ENCODE peak calls at places on chromosomes 12 and 14, in five cellular contexts. One of them, this sample, is unnamed.

GRCh38 chr14:66623838-66624237 is 115.9 kb downstream of the GPHN start:
- DNase-seq in cardiac muscle cell: no peak
- DNase-seq in WTC11: no peak
- DNase-seq in A549: no peak
- DNase-seq in body of pancreas: no peak
- DNase-seq in this sample: no peak

GRCh38 chr12:106854723-106855122 is 80.2 kb downstream of the RIC8B start:
- DNase-seq in cardiac muscle cell: no peak
- DNase-seq in body of pancreas: no peak
- DNase-seq in A549: no peak
- DNase-seq in WTC11: no peak
- DNase-seq in this sample: no peak

GRCh38 chr14:96255501-96256366 is at the start of gene BDKRB1:
- DNase-seq in A549: no peak
- DNase-seq in body of pancreas: no peak
- DNase-seq in WTC11: no peak
- DNase-seq in cardiac muscle cell: peak
- DNase-seq in this sample: no peak

GRCh38 chr12:53492830-53493609 is 6.2 kb downstream of the MAP3K12 start:
- DNase-seq in cardiac muscle cell: peak
- DNase-seq in body of pancreas: peak
- DNase-seq in A549: peak
- DNase-seq in WTC11: peak
- DNase-seq in this sample: peak

GRCh38 chr12:50246159-50246865 is 37.0 kb downstream of the LIMA1 start:
- DNase-seq in WTC11: no peak
- DNase-seq in A549: no peak
- DNase-seq in cardiac muscle cell: no peak
- DNase-seq in body of pancreas: no peak
- DNase-seq in this sample: no peak

GRCh38 chr12:40648519-40648918 is 43.7 kb upstream of the CNTN1 start:
- DNase-seq in WTC11: no peak
- DNase-seq in A549: peak
- DNase-seq in body of pancreas: no peak
- DNase-seq in cardiac muscle cell: no peak
- DNase-seq in this sample: no peak

GRCh38 chr12:13440844-13441243 is 244.3 kb downstream of the EMP1 start:
- DNase-seq in body of pancreas: no peak
- DNase-seq in WTC11: no peak
- DNase-seq in A549: no peak
- DNase-seq in cardiac muscle cell: no peak
- DNase-seq in this sample: no peak

GRCh38 chr12:127328867-127329266 is 938.1 kb upstream of the TMEM132C start:
- DNase-seq in A549: peak
- DNase-seq in WTC11: no peak
- DNase-seq in cardiac muscle cell: no peak
- DNase-seq in body of pancreas: no peak
- DNase-seq in this sample: no peak

GRCh38 chr14:94918896-94919295 is 149.0 kb upstream of the GSC start:
- DNase-seq in A549: peak
- DNase-seq in body of pancreas: no peak
- DNase-seq in cardiac muscle cell: no peak
- DNase-seq in WTC11: no peak
- DNase-seq in this sample: no peak

GRCh38 chr12:92604786-92605185 is 98.0 kb upstream of the PLEKHG7 start:
- DNase-seq in body of pancreas: no peak
- DNase-seq in WTC11: no peak
- DNase-seq in A549: no peak
- DNase-seq in cardiac muscle cell: no peak
- DNase-seq in this sample: no peak

GRCh38 chr12:69623970-69624369 is 13.3 kb upstream of the LRRC10 start:
- DNase-seq in WTC11: no peak
- DNase-seq in cardiac muscle cell: peak
- DNase-seq in A549: no peak
- DNase-seq in body of pancreas: peak
- DNase-seq in this sample: no peak

GRCh38 chr12:131003036-131003435 is 49.3 kb downstream of the ADGRD1 start:
- DNase-seq in cardiac muscle cell: no peak
- DNase-seq in A549: no peak
- DNase-seq in WTC11: no peak
- DNase-seq in body of pancreas: no peak
- DNase-seq in this sample: no peak

GRCh38 chr12:16063728-16064127 is 152.6 kb downstream of the DERA start:
- DNase-seq in WTC11: no peak
- DNase-seq in cardiac muscle cell: peak
- DNase-seq in body of pancreas: no peak
- DNase-seq in A549: peak
- DNase-seq in this sample: no peak

GRCh38 chr14:50399251-50400032 is 2.8 kb upstream of the CDKL1 start:
- DNase-seq in body of pancreas: peak
- DNase-seq in cardiac muscle cell: peak
- DNase-seq in A549: peak
- DNase-seq in WTC11: no peak
- DNase-seq in this sample: no peak

GRCh38 chr12:28865776-28866175 is 283.3 kb upstream of the FAR2 start:
- DNase-seq in cardiac muscle cell: no peak
- DNase-seq in A549: no peak
- DNase-seq in WTC11: no peak
- DNase-seq in body of pancreas: no peak
- DNase-seq in this sample: no peak

GRCh38 chr12:122086641-122087285 is 8.2 kb downstream of the MLXIP start:
- DNase-seq in WTC11: no peak
- DNase-seq in A549: no peak
- DNase-seq in body of pancreas: no peak
- DNase-seq in cardiac muscle cell: no peak
- DNase-seq in this sample: no peak

GRCh38 chr12:120750806-120751205 is 25.2 kb downstream of the ACADS start:
- DNase-seq in WTC11: no peak
- DNase-seq in A549: no peak
- DNase-seq in body of pancreas: no peak
- DNase-seq in cardiac muscle cell: no peak
- DNase-seq in this sample: no peak
- TF ChIP-seq CTCF in WTC11: no peak
- TF ChIP-seq CTCF in A549: peak
- TF ChIP-seq CTCF in body of pancreas: no peak
- TF ChIP-seq CTCF in cardiac muscle cell: no peak
- TF ChIP-seq CTCF in this sample: no peak

DNA sequence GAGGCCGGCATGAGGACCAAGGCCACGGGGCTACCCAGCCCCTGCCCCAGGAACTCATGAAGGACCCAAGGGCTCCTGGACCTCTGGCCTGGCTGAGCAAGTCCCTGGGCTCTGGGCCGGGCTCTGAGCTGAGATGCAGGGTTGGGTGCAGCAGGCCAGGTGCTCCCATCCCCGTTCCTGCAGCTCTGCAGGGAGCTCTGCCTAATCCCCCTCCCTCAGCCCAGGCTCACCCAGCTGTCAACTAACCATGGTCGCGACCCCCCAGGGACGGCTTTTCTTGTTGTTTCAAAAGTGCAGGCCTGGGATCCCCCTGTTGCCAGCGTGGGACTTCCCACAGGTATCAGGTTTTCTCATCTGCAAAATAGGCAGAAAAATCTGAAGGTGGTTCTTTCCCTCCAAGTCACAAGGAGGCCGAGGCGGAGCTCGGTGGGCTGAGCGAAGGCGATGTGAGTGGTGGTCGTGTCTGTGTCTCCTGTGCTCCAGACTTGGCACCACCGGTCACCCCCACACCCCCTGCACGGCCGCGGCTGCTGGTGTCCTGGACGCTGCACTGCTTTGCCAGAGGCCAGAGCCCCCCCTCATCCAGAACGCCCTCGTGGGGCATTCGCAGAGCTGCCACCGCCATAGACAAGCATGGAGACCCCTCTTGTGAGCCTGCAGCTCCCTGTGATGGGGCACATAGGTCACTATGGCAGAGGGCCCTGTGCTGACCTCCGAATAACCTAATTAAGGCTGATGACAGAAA is 22.5 kb upstream of the GALNT9 start:
- DNase-seq in cardiac muscle cell: no peak
- DNase-seq in WTC11: no peak
- DNase-seq in A549: no peak
- DNase-seq in body of pancreas: no peak
- DNase-seq in this sample: no peak
- TF ChIP-seq CTCF in cardiac muscle cell: no peak
- TF ChIP-seq CTCF in WTC11: no peak
- TF ChIP-seq CTCF in A549: no peak
- TF ChIP-seq CTCF in body of pancreas: no peak
- TF ChIP-seq CTCF in this sample: no peak

GRCh38 chr14:64760146-64760755 is 56.0 kb downstream of the PLEKHG3 start:
- DNase-seq in cardiac muscle cell: peak
- DNase-seq in body of pancreas: peak
- DNase-seq in WTC11: peak
- DNase-seq in A549: peak
- DNase-seq in this sample: peak
- TF ChIP-seq CTCF in cardiac muscle cell: peak
- TF ChIP-seq CTCF in body of pancreas: peak
- TF ChIP-seq CTCF in WTC11: peak
- TF ChIP-seq CTCF in A549: peak
- TF ChIP-seq CTCF in this sample: peak

GRCh38 chr14:105281354-105282097 is 19.3 kb downstream of the BRF1 start:
- DNase-seq in cardiac muscle cell: peak
- DNase-seq in WTC11: no peak
- DNase-seq in body of pancreas: peak
- DNase-seq in A549: peak
- DNase-seq in this sample: peak
- TF ChIP-seq CTCF in cardiac muscle cell: peak
- TF ChIP-seq CTCF in WTC11: no peak
- TF ChIP-seq CTCF in body of pancreas: peak
- TF ChIP-seq CTCF in A549: peak
- TF ChIP-seq CTCF in this sample: peak

DNA sequence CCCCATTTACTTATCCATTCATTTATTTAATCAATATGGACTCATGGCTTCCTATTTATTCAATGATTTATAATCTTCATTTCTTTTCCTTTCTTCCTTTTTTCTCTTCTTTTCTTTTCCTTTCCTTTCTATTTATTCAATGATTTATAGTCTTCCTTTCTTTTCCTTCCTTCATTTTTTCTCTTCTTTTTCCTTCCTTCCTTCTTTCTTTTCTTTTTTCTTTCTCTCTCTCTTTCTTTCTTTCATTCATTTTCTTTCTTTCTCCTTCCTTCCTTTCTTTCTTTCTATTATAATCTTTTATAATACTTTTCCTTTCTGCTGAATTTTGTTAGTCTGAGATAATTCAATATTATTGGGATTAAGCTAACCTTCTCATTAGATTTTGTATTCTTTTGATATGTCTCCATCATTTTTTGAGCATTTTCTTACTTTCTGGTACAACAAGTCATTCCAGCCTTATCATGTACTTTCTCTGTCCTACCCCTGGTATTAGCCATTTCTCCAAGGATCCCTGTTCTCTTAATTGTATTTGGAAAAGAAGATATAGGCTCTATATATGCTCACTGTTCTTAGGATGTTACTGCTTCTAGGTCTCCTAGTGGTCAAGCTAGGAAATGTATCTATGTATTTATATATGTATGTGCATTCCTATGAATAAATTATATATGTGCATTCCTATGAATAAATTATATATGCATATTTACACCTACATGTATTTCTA is 12.1 kb downstream of the LACRT start:
- DNase-seq in WTC11: no peak
- DNase-seq in body of pancreas: no peak
- DNase-seq in cardiac muscle cell: peak
- DNase-seq in A549: peak
- DNase-seq in this sample: no peak
- TF ChIP-seq CTCF in WTC11: no peak
- TF ChIP-seq CTCF in body of pancreas: peak
- TF ChIP-seq CTCF in cardiac muscle cell: peak
- TF ChIP-seq CTCF in A549: no peak
- TF ChIP-seq CTCF in this sample: peak

DNA sequence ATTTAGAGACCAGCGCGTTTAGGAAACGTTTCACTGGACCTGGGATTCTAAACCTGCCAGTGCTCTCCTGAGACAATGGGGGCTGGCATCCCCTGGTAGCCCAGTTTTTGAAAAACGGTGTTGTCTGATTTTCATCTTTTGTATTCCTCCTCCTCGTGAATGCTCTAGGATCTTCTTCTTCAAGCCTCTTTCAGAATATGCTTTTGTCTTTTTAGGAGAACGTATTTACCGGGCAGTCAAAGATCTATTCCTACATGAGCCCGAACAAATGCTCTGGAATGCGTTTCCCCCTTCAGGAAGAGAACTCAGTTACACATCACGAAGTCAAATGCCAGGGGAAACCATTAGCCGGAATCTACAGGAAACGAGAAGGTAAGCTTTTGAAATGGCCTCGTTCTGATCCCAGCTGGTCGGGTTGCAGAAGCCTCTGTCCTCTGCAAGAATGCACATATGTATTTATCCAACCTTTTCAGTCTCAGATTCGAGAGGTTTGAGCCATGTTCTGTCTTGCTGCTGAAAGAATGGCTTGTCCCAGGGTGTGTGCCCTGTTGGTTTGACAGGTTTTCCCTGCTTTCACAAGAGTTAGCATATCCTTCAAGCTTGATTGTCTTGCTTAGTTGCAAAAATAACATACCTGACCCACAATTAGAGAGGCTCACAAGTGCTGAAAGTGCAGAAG is 6.6 kb downstream of the KMT5A start:
- DNase-seq in A549: no peak
- DNase-seq in cardiac muscle cell: no peak
- DNase-seq in WTC11: no peak
- DNase-seq in body of pancreas: no peak
- DNase-seq in this sample: no peak
- TF ChIP-seq CTCF in A549: no peak
- TF ChIP-seq CTCF in cardiac muscle cell: no peak
- TF ChIP-seq CTCF in WTC11: no peak
- TF ChIP-seq CTCF in body of pancreas: no peak
- TF ChIP-seq CTCF in this sample: no peak

GRCh38 chr12:4526923-4527546 is 11.7 kb upstream of the RAD51AP1 start:
- DNase-seq in A549: peak
- DNase-seq in WTC11: no peak
- DNase-seq in body of pancreas: no peak
- DNase-seq in cardiac muscle cell: peak
- DNase-seq in this sample: no peak
- TF ChIP-seq CTCF in A549: peak
- TF ChIP-seq CTCF in WTC11: peak
- TF ChIP-seq CTCF in body of pancreas: peak
- TF ChIP-seq CTCF in cardiac muscle cell: peak
- TF ChIP-seq CTCF in this sample: peak